ENCODE peak calls at places on chromosomes 2 and 18, in six cellular contexts. Y, F, Z, I, O and J are unnamed samples.

GRCh38 chr2:35822716-35823115 is 532.9 kb upstream of the CRIM1 start:
- DNase-seq in F (no peak), O (no peak), Y (no peak), I (no peak), Z (no peak), J (no peak)

GRCh38 chr2:127508025-127508620 is 18.2 kb downstream of the IWS1 start:
- DNase-seq in Z (no peak), I (no peak), Y (no peak), F (no peak), O (no peak), J (no peak)

GRCh38 chr2:151338115-151338514 is 19.3 kb upstream of the TNFAIP6 start:
- DNase-seq in Y (no peak), F (no peak), Z (no peak), I (no peak), O (no peak), J (no peak)

GRCh38 chr2:41872646-41873045 is 175.2 kb upstream of the PKDCC start:
- DNase-seq in Y (no peak), I (no peak), O (no peak), Z (no peak), F (no peak), J (no peak)

GRCh38 chr2:157692768-157693167 is 64.1 kb upstream of the ACVR1C start:
- DNase-seq in Y (no peak), I (no peak), Z (no peak), F (no peak), O (no peak), J (no peak)

GRCh38 chr2:232478571-232479340 is 8.9 kb downstream of the ECEL1 start:
- DNase-seq in O (no peak), Z (no peak), I (no peak), Y (peak; percentile 65), F (no peak), J (no peak)

GRCh38 chr2:160252278-160252887 is 52.3 kb upstream of the ITGB6 start:
- DNase-seq in I (peak; percentile 33), O (peak; percentile 1), F (peak; percentile 92), Z (no peak), Y (no peak), J (peak; percentile 54)

GRCh38 chr18:48139427-48140347 is 209.2 kb upstream of the SMAD2 start:
- DNase-seq in O (peak; percentile 83), Z (no peak), I (no peak), Y (peak; percentile 94), F (no peak), J (no peak)

GRCh38 chr2:210195066-210195852 is 24.1 kb upstream of the KANSL1L start:
- DNase-seq in I (peak; percentile 30), Z (no peak), Y (no peak), F (peak; percentile 23), O (peak; percentile 52), J (peak; percentile 72)

GRCh38 chr2:105038383-105039061 is 653 bp downstream of the MRPS9 start:
- DNase-seq in Z (no peak), O (no peak), I (no peak), Y (no peak), F (peak; percentile 28), J (no peak)

GRCh38 chr2:41990688-41991087 is 57.1 kb upstream of the PKDCC start:
- DNase-seq in Y (no peak), O (no peak), I (no peak), Z (no peak), F (no peak), J (no peak)

GRCh38 chr2:113891265-113891959 is 1.5 kb downstream of the ACTR3 start:
- DNase-seq in O (no peak), Z (no peak), Y (no peak), I (no peak), F (no peak), J (no peak)

GRCh38 chr2:113167115-113167932 is 6.4 kb upstream of the PSD4 start:
- DNase-seq in O (no peak), Z (no peak), Y (peak; percentile 83), F (no peak), I (peak; percentile 6), J (no peak)

GRCh38 chr18:76376668-76377358 is 118.2 kb downstream of the ZNF516 start:
- DNase-seq in F (no peak), I (no peak), O (no peak), Z (no peak), Y (no peak), J (no peak)

GRCh38 chr2:207624170-207625013 is 802 bp downstream of the METTL21A start:
- DNase-seq in I (peak; percentile 55), Z (peak; percentile 29), F (peak; percentile 34), O (peak; percentile 41), Y (peak; percentile 85), J (peak; percentile 65)

GRCh38 chr2:53500181-53500580 is 267.4 kb upstream of the CHAC2 start:
- DNase-seq in O (no peak), I (no peak), Y (no peak), F (no peak), Z (no peak), J (no peak)

GRCh38 chr18:44837491-44838185 is 156.9 kb downstream of the SETBP1 start:
- DNase-seq in Y (no peak), O (no peak), I (no peak), F (no peak), Z (no peak), J (no peak)

GRCh38 chr2:72581560-72582181 is 244.2 kb downstream of the EXOC6B start:
- DNase-seq in F (no peak), O (no peak), Y (no peak), Z (no peak), I (no peak), J (no peak)

GRCh38 chr2:224160917-224161316 is 121.8 kb upstream of the SERPINE2 start:
- DNase-seq in I (no peak), Z (no peak), F (no peak), Y (peak; percentile 63), O (no peak), J (no peak)

GRCh38 chr2:90069290-90069894 is 1377.9 kb downstream of the RPIA start:
- DNase-seq in I (peak; percentile 54), F (peak; percentile 27), O (peak; percentile 1), Y (peak; percentile 55), Z (no peak), J (peak; percentile 23)

GRCh38 chr18:69490072-69490471 is 89.4 kb downstream of the DOK6 start:
- DNase-seq in Z (no peak), Y (no peak), I (no peak), F (no peak), O (no peak), J (no peak)

GRCh38 chr18:40055262-40055661 is 1899.8 kb upstream of the PIK3C3 start:
- DNase-seq in O (no peak), F (no peak), I (no peak), Y (no peak), Z (no peak), J (no peak)